ENCODE peak calls at places on chromosomes 16 and 17, in six cellular contexts. C is choroid plexus epithelial cell, A is hepatocyte, J is left ventricle myocardium inferior, W is psoas muscle, D is esophagus muscularis mucosa. G is an unnamed sample.
A peak's percentile ranks its signal among the peaks of the same experiment; 100 is the strongest.

GRCh38 chr17:65174974-65175373 is 37.8 kb downstream of the RGS9 start:
- DNase-seq in A (no peak), J (no peak), W (no peak), D (no peak), C (no peak), G (no peak)

GRCh38 chr17:3556905-3557767 is 476 bp downstream of the TRPV3 start:
- DNase-seq in C (no peak), A (peak; percentile 45), D (peak; percentile 57), J (no peak), W (no peak), G (no peak)

GRCh38 chr16:48511716-48512115 is 98.3 kb downstream of the N4BP1 start:
- DNase-seq in C (no peak), D (no peak), J (no peak), A (no peak), W (no peak), G (no peak)

GRCh38 chr16:65122974-65123845 is 1.3 kb upstream of the CDH11 start:
- DNase-seq in C (peak; percentile 67), D (no peak), J (peak; percentile 64), A (peak; percentile 72), W (peak; percentile 73), G (no peak)

GRCh38 chr17:52030096-52030495 is 128.4 kb downstream of the CA10 start:
- DNase-seq in C (no peak), A (no peak), J (no peak), D (no peak), W (no peak), G (no peak)

GRCh38 chr16:87958632-87959031 is 7.4 kb downstream of the BANP start:
- DNase-seq in J (no peak), A (no peak), W (no peak), D (no peak), C (no peak), G (no peak)

GRCh38 chr17:69557339-69557738 is 142.8 kb downstream of the MAP2K6 start:
- DNase-seq in J (no peak), D (no peak), A (no peak), W (no peak), C (no peak), G (no peak)

GRCh38 chr16:20812510-20812909 is 6.2 kb downstream of the REXO5 start:
- DNase-seq in C (no peak), D (no peak), W (no peak), A (no peak), J (no peak), G (no peak)

GRCh38 chr16:3164121-3164991 is 23.6 kb upstream of the OR1F1 start:
- DNase-seq in W (no peak), A (no peak), D (no peak), J (no peak), C (no peak), G (no peak)

GRCh38 chr16:10895053-10895946 is 18.3 kb downstream of the CIITA start:
- DNase-seq in D (no peak), C (peak; percentile 41), J (peak; percentile 54), W (peak; percentile 62), A (peak; percentile 79), G (no peak)

GRCh38 chr17:75365931-75366275 is 39.6 kb downstream of the GRB2 start:
- DNase-seq in D (no peak), W (no peak), J (no peak), C (no peak), A (no peak), G (no peak)

GRCh38 chr16:86367291-86368072 is 142.8 kb upstream of the FOXF1 start:
- DNase-seq in J (no peak), W (no peak), D (no peak), C (no peak), A (no peak), G (no peak)

GRCh38 chr17:17391575-17392370 is 85.0 kb upstream of the MED9 start:
- DNase-seq in W (peak; percentile 26), C (no peak), D (no peak), J (no peak), A (no peak), G (no peak)

GRCh38 chr17:5135726-5136579 is 20.1 kb downstream of the USP6 start:
- DNase-seq in A (no peak), J (no peak), C (no peak), W (no peak), D (peak; percentile 80), G (no peak)

GRCh38 chr16:26569793-26570192 is 496.9 kb upstream of the C16orf82 start:
- DNase-seq in C (peak; percentile 29), A (peak; percentile 48), D (no peak), W (no peak), J (no peak), G (no peak)
- TF ChIP-seq CTCF in C (peak; percentile 55), A (peak; percentile 58), D (peak; percentile 27), W (peak; percentile 11), J (peak; percentile 44), G (no peak)

DNA sequence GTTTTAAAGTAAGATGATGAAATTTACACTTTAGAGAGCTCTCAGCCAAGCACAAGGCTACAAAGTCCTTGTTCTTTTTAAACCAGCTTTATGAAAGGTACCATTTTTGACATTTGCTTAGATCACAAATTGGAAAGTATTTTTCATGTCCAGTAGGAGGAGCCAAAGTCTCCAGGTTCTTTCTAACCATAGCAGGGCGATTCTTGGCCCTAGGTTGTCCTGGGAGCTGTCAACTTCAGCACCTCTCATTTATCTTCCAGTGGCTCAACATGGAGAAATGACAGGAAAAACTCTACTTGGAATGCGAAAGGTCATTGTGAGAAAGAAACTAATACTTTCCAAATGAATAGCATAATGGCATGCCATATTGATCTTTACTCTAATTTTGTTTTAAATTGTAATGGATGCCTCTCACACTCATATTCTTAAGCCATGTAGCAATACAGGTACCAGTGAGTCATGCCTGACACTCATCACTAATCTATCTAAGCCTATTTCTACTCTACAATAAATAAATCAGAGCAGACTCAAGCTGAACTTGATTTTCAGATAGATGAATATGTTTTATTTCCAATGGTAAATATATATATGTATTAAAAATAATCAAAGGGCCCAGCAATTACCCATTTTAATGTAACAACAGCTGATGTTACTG is 919.1 kb upstream of the EEF2KMT start:
- DNase-seq in W (no peak), A (peak; percentile 81), C (peak; percentile 43), D (no peak), J (no peak), G (no peak)
- TF ChIP-seq CTCF in W (no peak), A (peak; percentile 66), C (peak; percentile 44), D (no peak), J (no peak), G (no peak)

DNA sequence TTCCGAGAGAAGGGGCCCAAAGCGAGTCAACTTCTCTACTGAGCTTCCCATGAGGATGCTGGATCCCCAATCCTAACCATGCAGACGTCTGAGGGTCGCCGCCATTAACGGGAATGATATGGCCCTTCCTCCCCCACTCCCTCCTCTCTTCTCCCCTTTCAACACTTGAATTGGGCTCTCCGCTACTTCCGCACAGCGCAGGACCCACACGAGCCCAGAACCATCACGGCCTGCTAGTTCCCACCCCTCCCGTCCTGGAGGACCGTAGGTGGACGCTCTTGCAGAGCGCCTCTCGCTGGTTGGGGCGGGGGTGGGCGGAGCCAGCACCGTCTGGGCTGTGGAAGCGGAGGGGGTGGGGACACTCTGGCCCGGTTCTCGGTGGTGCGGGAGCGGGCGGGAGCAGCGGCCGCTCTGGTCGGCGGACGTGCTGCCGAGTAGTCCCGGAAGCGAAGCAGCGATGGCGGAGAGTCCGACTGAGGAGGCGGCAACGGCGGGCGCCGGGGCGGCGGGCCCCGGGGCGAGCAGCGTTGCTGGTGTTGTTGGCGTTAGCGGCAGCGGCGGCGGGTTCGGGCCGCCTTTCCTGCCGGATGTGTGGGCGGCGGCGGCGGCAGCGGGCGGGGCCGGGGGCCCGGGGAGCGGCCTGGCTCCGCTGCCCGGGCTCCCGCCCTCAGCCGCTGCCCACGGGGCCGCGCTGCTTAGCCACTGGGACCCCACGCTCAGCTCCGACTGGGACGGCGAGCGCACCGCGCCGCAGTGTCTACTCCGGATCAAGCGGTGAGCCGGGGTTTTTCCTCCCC is at the start of gene UBE2Z:
- DNase-seq in J (peak; percentile 95), W (peak; percentile 97), A (peak; percentile 97), C (peak; percentile 98), D (peak; percentile 99), G (peak; percentile 85)
- TF ChIP-seq CTCF in J (peak; percentile 17), W (no peak), A (peak; percentile 45), C (peak; percentile 7), D (no peak), G (no peak)

DNA sequence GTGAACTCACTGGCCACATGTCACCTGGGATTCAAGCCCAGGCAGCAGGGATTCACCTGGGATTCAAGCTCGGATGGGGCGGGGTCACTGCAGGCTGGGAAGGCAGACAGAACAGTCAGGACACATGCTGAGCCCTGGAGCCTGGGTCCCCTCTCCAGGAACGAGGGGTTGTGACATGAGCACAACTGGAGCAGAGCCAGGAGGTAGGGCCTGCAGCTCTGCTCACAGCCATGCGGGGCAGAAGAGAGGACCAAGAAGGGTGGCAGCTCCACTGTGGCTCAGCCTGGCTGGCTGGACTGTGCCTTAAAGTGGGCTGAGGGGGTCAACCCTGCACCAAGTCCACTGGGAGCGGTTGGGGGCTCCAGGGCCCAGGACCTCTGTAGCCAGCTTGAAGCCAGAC is 150.1 kb downstream of the RAB11FIP4 start:
- DNase-seq in C (no peak), D (no peak), A (no peak), J (no peak), W (no peak), G (no peak)
- TF ChIP-seq CTCF in C (peak; percentile 39), D (no peak), A (no peak), J (no peak), W (no peak), G (peak; percentile 15)

DNA sequence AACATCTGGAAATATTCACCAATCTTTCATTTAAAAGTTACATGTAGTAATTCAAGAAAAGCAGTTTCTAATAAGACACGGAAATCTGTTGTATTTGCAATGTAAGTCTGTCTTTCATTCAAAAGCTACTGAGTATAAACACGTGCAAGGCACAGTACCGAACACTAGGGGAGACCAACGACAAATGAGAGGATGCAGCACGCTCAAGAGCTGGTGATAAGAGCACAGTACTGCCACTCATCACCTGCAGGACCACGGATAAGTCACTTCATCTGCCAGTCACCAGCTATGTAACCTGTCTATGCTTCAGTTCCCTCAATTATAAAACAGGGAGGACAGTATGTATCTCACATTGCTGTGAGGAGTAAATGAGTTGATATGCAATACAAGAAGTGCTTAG is 67.1 kb downstream of the CLEC18A start:
- DNase-seq in J (no peak), A (peak; percentile 29), D (no peak), W (no peak), C (peak; percentile 49), G (no peak)
- TF ChIP-seq CTCF in J (peak; percentile 43), A (peak; percentile 31), D (no peak), W (no peak), C (peak; percentile 39), G (no peak)

DNA sequence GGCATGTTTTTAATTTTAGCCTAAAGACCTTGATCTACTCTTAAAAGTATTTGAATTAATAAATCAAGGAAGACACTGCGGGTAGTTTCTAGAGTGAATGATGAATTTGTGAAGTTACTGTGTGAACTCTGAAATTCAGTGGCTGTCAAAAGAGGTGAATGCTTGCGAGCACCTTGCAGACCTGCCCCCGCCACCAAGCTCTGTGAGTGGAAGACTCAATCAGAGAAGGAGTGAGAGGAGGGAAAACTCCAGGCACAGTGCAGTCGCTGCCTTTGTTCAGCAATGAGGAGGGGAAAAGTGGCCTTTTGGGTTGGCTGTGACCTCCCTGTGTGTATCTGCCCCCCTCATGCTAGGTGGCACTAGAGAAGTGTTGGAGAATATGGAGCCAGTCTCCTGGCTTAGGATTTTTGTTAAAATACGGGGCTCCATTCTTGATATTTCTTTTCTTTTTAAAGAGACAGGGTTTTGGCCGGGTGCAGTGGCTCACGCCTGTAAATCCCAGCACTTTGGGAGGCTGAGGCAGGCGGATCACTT is 53.0 kb downstream of the LDHD start:
- DNase-seq in C (no peak), D (no peak), W (no peak), J (no peak), A (no peak), G (no peak)
- TF ChIP-seq CTCF in C (no peak), D (no peak), W (no peak), J (no peak), A (no peak), G (no peak)

G was measured in AG04450.